ENCODE peak calls at places on chromosomes 16 and 17, in four cellular contexts. P, F, O and W are unnamed samples.

GRCh38 chr16:3642397-3643094 is 11.9 kb upstream of the DNASE1 start:
- DNase-seq in P (peak; percentile 30), F (no peak), O (no peak), W (no peak)

GRCh38 chr17:72422505-72423285 is 301.9 kb downstream of the SOX9 start:
- DNase-seq in P (peak; percentile 47), F (no peak), O (peak; percentile 28), W (peak; percentile 6)

GRCh38 chr17:4808378-4808767 is 1.4 kb downstream of the PLD2 start:
- DNase-seq in P (no peak), F (no peak), O (no peak), W (no peak)

GRCh38 chr17:66830451-66830850 is 4.5 kb upstream of the CACNG5 start:
- DNase-seq in P (no peak), F (no peak), O (no peak), W (no peak)

GRCh38 chr16:81841709-81842108 is 62.6 kb downstream of the PLCG2 start:
- DNase-seq in P (no peak), F (no peak), O (no peak), W (no peak)

GRCh38 chr17:2406903-2407790 is 6.3 kb upstream of the MNT start:
- DNase-seq in P (peak; percentile 23), F (no peak), O (peak; percentile 54), W (peak; percentile 55)

GRCh38 chr17:82051776-82052637 is at the start of the genes GPS1 and RFNG:
- DNase-seq in P (peak; percentile 82), F (peak; percentile 58), O (no peak), W (peak; percentile 76)

GRCh38 chr17:80671039-80671822 is 126.6 kb downstream of the RPTOR start:
- DNase-seq in P (no peak), F (no peak), O (no peak), W (no peak)

GRCh38 chr16:80962879-80963278 is 43.8 kb downstream of the CMC2 start:
- DNase-seq in P (no peak), F (no peak), O (no peak), W (no peak)

GRCh38 chr17:8122923-8123694 is 797 bp downstream of the HES7 start:
- DNase-seq in P (peak; percentile 49), F (no peak), O (no peak), W (peak; percentile 54)

GRCh38 chr17:65662166-65662565 is 100.7 kb upstream of the AXIN2 start:
- DNase-seq in P (no peak), F (no peak), O (no peak), W (no peak)

GRCh38 chr17:15907290-15907689 is 37.6 kb upstream of the ADORA2B start:
- DNase-seq in P (no peak), F (no peak), O (no peak), W (no peak)

GRCh38 chr16:80346160-80346632 is 194.6 kb upstream of the DYNLRB2 start:
- DNase-seq in P (no peak), F (no peak), O (no peak), W (no peak)

GRCh38 chr17:11899494-11899893 is 97.8 kb downstream of the ZNF18 start:
- DNase-seq in P (no peak), F (no peak), O (no peak), W (no peak)

GRCh38 chr17:67637901-67638641 is 79.7 kb upstream of the NOL11 start:
- DNase-seq in P (no peak), F (no peak), O (no peak), W (no peak)

GRCh38 chr16:84508502-84508901 is 4.0 kb upstream of the MEAK7 start:
- DNase-seq in P (no peak), F (no peak), O (no peak), W (peak; percentile 59)

GRCh38 chr17:4332296-4332970 is 34.0 kb downstream of the UBE2G1 start:
- DNase-seq in P (no peak), F (no peak), O (no peak), W (no peak)

GRCh38 chr17:17813725-17814095 is 23.1 kb downstream of the SREBF1 start:
- DNase-seq in P (no peak), F (no peak), O (no peak), W (no peak)

GRCh38 chr16:23914935-23915549 is 79.3 kb downstream of the PRKCB start:
- DNase-seq in P (no peak), F (no peak), O (no peak), W (no peak)

GRCh38 chr17:17351356-17351891 is 48.3 kb downstream of the NT5M start:
- DNase-seq in P (no peak), F (no peak), O (no peak), W (no peak)

GRCh38 chr16:66728117-66728787 is 23.2 kb downstream of the DYNC1LI2 start:
- DNase-seq in P (no peak), F (peak; percentile 88), O (no peak), W (peak; percentile 63)